ENCODE peak calls at places on chromosomes 16 and 17, in nine cellular contexts. One of them, this sample, is unnamed.

GRCh38 chr16:65319621-65320231 is 197.9 kb upstream of the CDH11 start:
- DNase-seq in D721Med: no peak
- DNase-seq in NCI-H460: no peak
- DNase-seq in breast epithelium: no peak
- DNase-seq in type B pancreatic cell: no peak
- DNase-seq in amniotic epithelial cell: no peak
- DNase-seq in AG08396: no peak
- DNase-seq in GM19239: no peak
- DNase-seq in activated T-helper 1 cell treated with anti-CD3 and anti-CD28 coated beads, Interleukin-2, amount 50 U/mL, for 16 hours: no peak
- DNase-seq in this sample: no peak

GRCh38 chr16:71423016-71423415 is 18.8 kb downstream of the TLE7 start:
- DNase-seq in D721Med: no peak
- DNase-seq in NCI-H460: no peak
- DNase-seq in breast epithelium: no peak
- DNase-seq in type B pancreatic cell: no peak
- DNase-seq in amniotic epithelial cell: no peak
- DNase-seq in AG08396: no peak
- DNase-seq in GM19239: no peak
- DNase-seq in activated T-helper 1 cell treated with anti-CD3 and anti-CD28 coated beads, Interleukin-2, amount 50 U/mL, for 16 hours: no peak
- DNase-seq in this sample: no peak

GRCh38 chr16:89687092-89687940 is 827 bp downstream of the CDK10 start:
- DNase-seq in D721Med: no peak
- DNase-seq in NCI-H460: no peak
- DNase-seq in breast epithelium: no peak
- DNase-seq in type B pancreatic cell: peak; percentile 78
- DNase-seq in amniotic epithelial cell: peak; percentile 45
- DNase-seq in AG08396: peak; percentile 54
- DNase-seq in GM19239: peak; percentile 89
- DNase-seq in activated T-helper 1 cell treated with anti-CD3 and anti-CD28 coated beads, Interleukin-2, amount 50 U/mL, for 16 hours: no peak
- DNase-seq in this sample: no peak

GRCh38 chr17:1532836-1533602 is 16.6 kb upstream of the INPP5K start:
- DNase-seq in D721Med: peak; percentile 44
- DNase-seq in NCI-H460: no peak
- DNase-seq in breast epithelium: no peak
- DNase-seq in type B pancreatic cell: no peak
- DNase-seq in amniotic epithelial cell: no peak
- DNase-seq in AG08396: no peak
- DNase-seq in GM19239: no peak
- DNase-seq in activated T-helper 1 cell treated with anti-CD3 and anti-CD28 coated beads, Interleukin-2, amount 50 U/mL, for 16 hours: peak; percentile 11
- DNase-seq in this sample: peak; percentile 32

GRCh38 chr16:19119564-19119963 is 5.8 kb downstream of the ITPRIPL2 start:
- DNase-seq in D721Med: no peak
- DNase-seq in NCI-H460: no peak
- DNase-seq in breast epithelium: no peak
- DNase-seq in type B pancreatic cell: no peak
- DNase-seq in amniotic epithelial cell: peak; percentile 93
- DNase-seq in AG08396: peak; percentile 57
- DNase-seq in GM19239: no peak
- DNase-seq in activated T-helper 1 cell treated with anti-CD3 and anti-CD28 coated beads, Interleukin-2, amount 50 U/mL, for 16 hours: no peak
- DNase-seq in this sample: no peak

GRCh38 chr16:55045329-55046145 is 114.9 kb downstream of the IRX5 start:
- DNase-seq in D721Med: no peak
- DNase-seq in NCI-H460: no peak
- DNase-seq in breast epithelium: no peak
- DNase-seq in type B pancreatic cell: no peak
- DNase-seq in amniotic epithelial cell: no peak
- DNase-seq in AG08396: no peak
- DNase-seq in GM19239: no peak
- DNase-seq in activated T-helper 1 cell treated with anti-CD3 and anti-CD28 coated beads, Interleukin-2, amount 50 U/mL, for 16 hours: no peak
- DNase-seq in this sample: no peak

GRCh38 chr16:27867122-27868110 is 196.1 kb downstream of the GSG1L start:
- DNase-seq in D721Med: peak; percentile 54
- DNase-seq in NCI-H460: peak; percentile 54
- DNase-seq in breast epithelium: no peak
- DNase-seq in type B pancreatic cell: peak; percentile 78
- DNase-seq in amniotic epithelial cell: peak; percentile 59
- DNase-seq in AG08396: peak; percentile 88
- DNase-seq in GM19239: peak; percentile 52
- DNase-seq in activated T-helper 1 cell treated with anti-CD3 and anti-CD28 coated beads, Interleukin-2, amount 50 U/mL, for 16 hours: no peak
- DNase-seq in this sample: peak; percentile 93

GRCh38 chr16:57012353-57012752 is 23.0 kb downstream of the NLRC5 start:
- DNase-seq in D721Med: no peak
- DNase-seq in NCI-H460: no peak
- DNase-seq in breast epithelium: no peak
- DNase-seq in type B pancreatic cell: no peak
- DNase-seq in amniotic epithelial cell: no peak
- DNase-seq in AG08396: no peak
- DNase-seq in GM19239: no peak
- DNase-seq in activated T-helper 1 cell treated with anti-CD3 and anti-CD28 coated beads, Interleukin-2, amount 50 U/mL, for 16 hours: no peak
- DNase-seq in this sample: no peak

GRCh38 chr17:57995076-57995956 is 7.3 kb upstream of the VEZF1 start:
- DNase-seq in D721Med: no peak
- DNase-seq in NCI-H460: peak; percentile 67
- DNase-seq in breast epithelium: peak; percentile 74
- DNase-seq in type B pancreatic cell: no peak
- DNase-seq in amniotic epithelial cell: peak; percentile 80
- DNase-seq in AG08396: peak; percentile 80
- DNase-seq in GM19239: no peak
- DNase-seq in activated T-helper 1 cell treated with anti-CD3 and anti-CD28 coated beads, Interleukin-2, amount 50 U/mL, for 16 hours: peak; percentile 19
- DNase-seq in this sample: peak; percentile 68

GRCh38 chr16:27434141-27435051 is 32.4 kb downstream of the IL21R start:
- DNase-seq in D721Med: no peak
- DNase-seq in NCI-H460: no peak
- DNase-seq in breast epithelium: peak; percentile 14
- DNase-seq in type B pancreatic cell: peak; percentile 51
- DNase-seq in amniotic epithelial cell: no peak
- DNase-seq in AG08396: no peak
- DNase-seq in GM19239: no peak
- DNase-seq in activated T-helper 1 cell treated with anti-CD3 and anti-CD28 coated beads, Interleukin-2, amount 50 U/mL, for 16 hours: no peak
- DNase-seq in this sample: peak; percentile 12

GRCh38 chr17:10618202-10618635 is 38.9 kb downstream of the MYH3 start:
- DNase-seq in D721Med: peak; percentile 66
- DNase-seq in NCI-H460: peak; percentile 86
- DNase-seq in breast epithelium: peak; percentile 49
- DNase-seq in type B pancreatic cell: peak; percentile 77
- DNase-seq in amniotic epithelial cell: peak; percentile 53
- DNase-seq in AG08396: peak; percentile 75
- DNase-seq in GM19239: peak; percentile 61
- DNase-seq in activated T-helper 1 cell treated with anti-CD3 and anti-CD28 coated beads, Interleukin-2, amount 50 U/mL, for 16 hours: peak; percentile 18
- DNase-seq in this sample: peak; percentile 78

GRCh38 chr17:66975614-66976378 is 11.3 kb downstream of the CACNG4 start:
- DNase-seq in D721Med: no peak
- DNase-seq in NCI-H460: no peak
- DNase-seq in breast epithelium: peak; percentile 55
- DNase-seq in type B pancreatic cell: no peak
- DNase-seq in amniotic epithelial cell: no peak
- DNase-seq in AG08396: no peak
- DNase-seq in GM19239: no peak
- DNase-seq in activated T-helper 1 cell treated with anti-CD3 and anti-CD28 coated beads, Interleukin-2, amount 50 U/mL, for 16 hours: no peak
- DNase-seq in this sample: no peak

GRCh38 chr17:75594499-75595283 is 7.1 kb downstream of the MYO15B start:
- DNase-seq in D721Med: no peak
- DNase-seq in NCI-H460: no peak
- DNase-seq in breast epithelium: no peak
- DNase-seq in type B pancreatic cell: no peak
- DNase-seq in amniotic epithelial cell: no peak
- DNase-seq in AG08396: no peak
- DNase-seq in GM19239: no peak
- DNase-seq in activated T-helper 1 cell treated with anti-CD3 and anti-CD28 coated beads, Interleukin-2, amount 50 U/mL, for 16 hours: no peak
- DNase-seq in this sample: no peak

GRCh38 chr16:27110524-27110896 is 43.8 kb downstream of the C16orf82 start:
- DNase-seq in D721Med: no peak
- DNase-seq in NCI-H460: no peak
- DNase-seq in breast epithelium: no peak
- DNase-seq in type B pancreatic cell: peak; percentile 55
- DNase-seq in amniotic epithelial cell: no peak
- DNase-seq in AG08396: no peak
- DNase-seq in GM19239: no peak
- DNase-seq in activated T-helper 1 cell treated with anti-CD3 and anti-CD28 coated beads, Interleukin-2, amount 50 U/mL, for 16 hours: no peak
- DNase-seq in this sample: no peak

GRCh38 chr16:67939507-67940435 is 3.1 kb upstream of the PSMB10 start:
- DNase-seq in D721Med: no peak
- DNase-seq in NCI-H460: no peak
- DNase-seq in breast epithelium: no peak
- DNase-seq in type B pancreatic cell: no peak
- DNase-seq in amniotic epithelial cell: no peak
- DNase-seq in AG08396: no peak
- DNase-seq in GM19239: no peak
- DNase-seq in activated T-helper 1 cell treated with anti-CD3 and anti-CD28 coated beads, Interleukin-2, amount 50 U/mL, for 16 hours: no peak
- DNase-seq in this sample: peak; percentile 45

GRCh38 chr16:2196162-2196980 is at the start of gene CASKIN1:
- DNase-seq in D721Med: peak; percentile 53
- DNase-seq in NCI-H460: no peak
- DNase-seq in breast epithelium: no peak
- DNase-seq in type B pancreatic cell: no peak
- DNase-seq in amniotic epithelial cell: no peak
- DNase-seq in AG08396: peak; percentile 66
- DNase-seq in GM19239: no peak
- DNase-seq in activated T-helper 1 cell treated with anti-CD3 and anti-CD28 coated beads, Interleukin-2, amount 50 U/mL, for 16 hours: no peak
- DNase-seq in this sample: no peak

GRCh38 chr16:4698321-4699029 is 5.1 kb downstream of the NUDT16L1 start:
- DNase-seq in D721Med: no peak
- DNase-seq in NCI-H460: no peak
- DNase-seq in breast epithelium: no peak
- DNase-seq in type B pancreatic cell: peak; percentile 70
- DNase-seq in amniotic epithelial cell: no peak
- DNase-seq in AG08396: no peak
- DNase-seq in GM19239: no peak
- DNase-seq in activated T-helper 1 cell treated with anti-CD3 and anti-CD28 coated beads, Interleukin-2, amount 50 U/mL, for 16 hours: no peak
- DNase-seq in this sample: no peak

GRCh38 chr17:74631468-74632195 is 8.1 kb upstream of the CD300E start:
- DNase-seq in D721Med: no peak
- DNase-seq in NCI-H460: no peak
- DNase-seq in breast epithelium: no peak
- DNase-seq in type B pancreatic cell: no peak
- DNase-seq in amniotic epithelial cell: peak; percentile 86
- DNase-seq in AG08396: no peak
- DNase-seq in GM19239: no peak
- DNase-seq in activated T-helper 1 cell treated with anti-CD3 and anti-CD28 coated beads, Interleukin-2, amount 50 U/mL, for 16 hours: no peak
- DNase-seq in this sample: no peak

GRCh38 chr17:9298135-9298534 is 276.8 kb downstream of the NTN1 start:
- DNase-seq in D721Med: no peak
- DNase-seq in NCI-H460: no peak
- DNase-seq in breast epithelium: no peak
- DNase-seq in type B pancreatic cell: no peak
- DNase-seq in amniotic epithelial cell: no peak
- DNase-seq in AG08396: no peak
- DNase-seq in GM19239: no peak
- DNase-seq in activated T-helper 1 cell treated with anti-CD3 and anti-CD28 coated beads, Interleukin-2, amount 50 U/mL, for 16 hours: no peak
- DNase-seq in this sample: no peak